ENCODE peak calls at places on chromosomes 3 and 15, in six cellular contexts. D is AG09319; U is kidney; P is stimulated activated CD4-positive, alpha-beta T cell treated with anti-CD3 and anti-CD28 coated beads, Interleukin-1b, Interleukin-23, amount 100 ng/mL, for 24 hours; A is PC-3; M is amniotic stem cell. E is an unnamed sample.
A peak's percentile ranks its signal among the peaks of the same experiment; 100 is the strongest.

GRCh38 chr3:190322604-190323240 is 476 bp upstream of the CLDN1 start:
- DNase-seq in A (no peak), U (no peak), D (no peak), M (no peak), P (no peak), E (no peak)

GRCh38 chr3:126621627-126622345 is 33.1 kb downstream of the TXNRD3 start:
- DNase-seq in U (no peak), P (no peak), M (peak; percentile 19), D (no peak), A (peak; percentile 43), E (no peak)

GRCh38 chr3:104437131-104437750 is 929.5 kb upstream of the ALCAM start:
- DNase-seq in A (peak; percentile 72), M (no peak), U (no peak), D (no peak), P (no peak), E (peak; percentile 42)

GRCh38 chr3:159229161-159229560 is 427.3 kb downstream of the MFSD1 start:
- DNase-seq in U (no peak), A (no peak), D (no peak), M (no peak), P (no peak), E (no peak)

GRCh38 chr3:30448436-30448835 is 158.0 kb upstream of the TGFBR2 start:
- DNase-seq in U (no peak), P (no peak), A (no peak), M (no peak), D (no peak), E (no peak)

GRCh38 chr15:68312701-68313204 is 35.2 kb downstream of the FEM1B start:
- DNase-seq in M (no peak), P (no peak), D (no peak), U (peak; percentile 46), A (no peak), E (no peak)

GRCh38 chr3:194638991-194639605 is 5.9 kb upstream of the TMEM44 start:
- DNase-seq in U (no peak), D (no peak), A (no peak), P (no peak), M (no peak), E (no peak)

GRCh38 chr3:56870436-56870835 is 68.7 kb upstream of the ARHGEF3 start:
- DNase-seq in M (no peak), D (no peak), A (peak; percentile 69), P (no peak), U (no peak), E (no peak)

GRCh38 chr3:119173325-119173724 is at the start of gene UPK1B:
- DNase-seq in P (no peak), A (no peak), M (no peak), D (no peak), U (no peak), E (no peak)